ENCODE peak calls at places on chromosome 13, in four cellular contexts. T, O, F and R are unnamed samples.

GRCh38 chr13:104593693-104594092 is 1527.5 kb upstream of the SLC10A2 start:
- DNase-seq in F (no peak), T (no peak), O (no peak), R (no peak)

GRCh38 chr13:33017410-33017929 is 1.2 kb downstream of the KL start:
- DNase-seq in O (peak; percentile 66), T (no peak), F (peak; percentile 55), R (no peak)

GRCh38 chr13:101627556-101627943 is 175.1 kb downstream of the ITGBL1 start:
- DNase-seq in O (no peak), T (no peak), F (peak; percentile 28), R (no peak)

GRCh38 chr13:73421310-73421912 is 362.6 kb downstream of the KLF5 start:
- DNase-seq in T (no peak), O (no peak), F (peak; percentile 96), R (no peak)

GRCh38 chr13:35858665-35859064 is 272.5 kb downstream of the DCLK1 start:
- DNase-seq in O (no peak), T (no peak), F (no peak), R (no peak)

GRCh38 chr13:105920375-105920774 is 615.1 kb downstream of the EFNB2 start:
- DNase-seq in O (no peak), F (peak; percentile 60), T (no peak), R (no peak)

GRCh38 chr13:90105881-90106496 is 1241.5 kb upstream of the MIR17HG start:
- DNase-seq in O (no peak), T (no peak), F (peak; percentile 84), R (no peak)

GRCh38 chr13:19634129-19634740 is 776 bp downstream of the MPHOSPH8 start:
- DNase-seq in T (no peak), O (peak; percentile 17), F (peak; percentile 54), R (peak; percentile 42)

GRCh38 chr13:112012004-112012704 is 54.8 kb upstream of the SOX1 start:
- DNase-seq in T (no peak), O (peak; percentile 13), F (no peak), R (no peak)

GRCh38 chr13:107681611-107682010 is 533.7 kb downstream of the LIG4 start:
- DNase-seq in T (no peak), F (no peak), O (no peak), R (no peak)

GRCh38 chr13:45607931-45608330 is 7.6 kb downstream of the ERICH6B start:
- DNase-seq in T (no peak), F (no peak), O (no peak), R (no peak)
- H3K4me3 ChIP-seq in T (no peak overlapping the region), F (no peak overlapping the region), O (no peak overlapping the region), R (no peak overlapping the region)

DNA sequence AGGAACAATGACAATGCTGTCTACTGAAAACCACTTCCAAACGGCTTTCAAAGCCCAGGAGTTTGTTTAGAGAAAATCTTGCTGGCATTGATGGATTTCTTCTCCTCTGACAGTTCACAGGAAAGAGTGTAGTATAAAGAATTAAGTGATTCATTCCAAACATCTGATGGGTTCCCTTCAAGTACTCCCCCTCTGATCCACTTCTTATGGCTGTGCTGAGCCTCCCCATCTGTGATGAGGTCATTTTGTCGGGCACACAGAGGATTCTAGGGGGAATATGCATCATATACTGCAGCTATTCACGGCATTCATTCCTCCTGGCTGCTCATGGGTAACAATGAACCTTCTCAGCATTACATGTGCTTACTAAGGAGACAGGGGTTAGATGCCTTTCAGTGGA is 107.9 kb downstream of the RGCC start:
- DNase-seq in F (peak; percentile 98), O (no peak), T (no peak), R (peak; percentile 69)
- H3K27ac ChIP-seq in F (peak overlapping the region; percentile 72), O (no peak overlapping the region), T (no peak overlapping the region), R (peak overlapping the region; percentile 47)

GRCh38 chr13:114318624-114319023 is 4.3 kb downstream of the CHAMP1 start:
- DNase-seq in T (no peak), F (no peak), O (no peak), R (no peak)
- H3K4me1 ChIP-seq in T (peaks cover 52% of the 10 kb centered on the region), F (peaks cover 19% of the 10 kb centered on the region), O (peaks cover 7% of the 10 kb centered on the region), R (peaks cover 25% of the 10 kb centered on the region)

GRCh38 chr13:72255908-72256307 is 388.9 kb upstream of the DACH1 start:
- DNase-seq in T (no peak), O (peak; percentile 82), F (peak; percentile 56), R (no peak)

GRCh38 chr13:72258340-72258981 is 391.5 kb upstream of the DACH1 start:
- DNase-seq in O (peak; percentile 52), T (no peak), F (peak; percentile 6), R (no peak)

GRCh38 chr13:72259528-72259927 is 392.5 kb upstream of the DACH1 start:
- DNase-seq in T (no peak), F (no peak), O (no peak), R (no peak)

DNA sequence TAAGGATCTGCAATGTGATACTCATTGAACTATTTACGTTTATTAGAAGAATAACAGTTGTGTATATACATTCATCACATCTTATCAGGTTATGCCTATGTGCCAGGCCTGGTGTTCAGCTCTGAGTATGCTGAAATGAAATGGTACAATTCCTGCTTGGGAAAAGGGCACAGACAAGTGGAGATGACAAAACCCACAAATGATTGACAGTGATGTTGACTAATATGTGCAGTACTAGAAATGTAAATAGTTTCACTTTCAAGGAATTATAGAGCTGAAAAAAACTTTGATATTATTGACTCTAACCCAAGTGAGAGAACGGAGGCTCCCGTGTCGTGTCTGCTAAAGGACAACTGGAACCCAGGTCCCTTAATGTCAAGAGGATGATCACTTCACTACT is 386.8 kb upstream of the DACH1 start:
- DNase-seq in T (no peak), F (no peak), O (no peak), R (no peak)
- H3K4me3 ChIP-seq in T (no peak overlapping the region), F (no peak overlapping the region), O (no peak overlapping the region), R (no peak overlapping the region)

GRCh38 chr13:64186503-64186902 is 2770.9 kb upstream of the PCDH20 start:
- DNase-seq in F (no peak), O (no peak), T (no peak), R (no peak)

DNA sequence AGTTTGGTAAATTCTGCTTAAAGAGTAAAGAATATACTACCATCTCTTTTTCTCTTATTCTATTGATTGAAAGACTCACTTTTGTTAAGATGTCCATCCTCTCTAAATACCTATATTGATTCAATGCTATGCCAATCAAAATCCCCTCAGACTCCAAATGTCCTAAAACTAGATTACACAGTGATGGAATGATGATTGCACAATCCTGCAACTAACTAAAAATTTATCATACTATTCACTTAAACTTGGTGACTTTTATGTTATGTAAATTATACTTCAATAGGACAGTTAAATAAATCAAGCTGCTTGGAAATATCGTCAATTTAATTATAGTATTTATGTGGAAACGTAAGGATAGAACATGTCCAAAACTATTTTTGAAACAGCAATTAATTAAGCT is 2765.1 kb upstream of the PCDH20 start:
- DNase-seq in T (no peak), F (no peak), O (no peak), R (no peak)
- H3K27ac ChIP-seq in T (no peak overlapping the region), F (no peak overlapping the region), O (no peak overlapping the region), R (no peak overlapping the region)

DNA sequence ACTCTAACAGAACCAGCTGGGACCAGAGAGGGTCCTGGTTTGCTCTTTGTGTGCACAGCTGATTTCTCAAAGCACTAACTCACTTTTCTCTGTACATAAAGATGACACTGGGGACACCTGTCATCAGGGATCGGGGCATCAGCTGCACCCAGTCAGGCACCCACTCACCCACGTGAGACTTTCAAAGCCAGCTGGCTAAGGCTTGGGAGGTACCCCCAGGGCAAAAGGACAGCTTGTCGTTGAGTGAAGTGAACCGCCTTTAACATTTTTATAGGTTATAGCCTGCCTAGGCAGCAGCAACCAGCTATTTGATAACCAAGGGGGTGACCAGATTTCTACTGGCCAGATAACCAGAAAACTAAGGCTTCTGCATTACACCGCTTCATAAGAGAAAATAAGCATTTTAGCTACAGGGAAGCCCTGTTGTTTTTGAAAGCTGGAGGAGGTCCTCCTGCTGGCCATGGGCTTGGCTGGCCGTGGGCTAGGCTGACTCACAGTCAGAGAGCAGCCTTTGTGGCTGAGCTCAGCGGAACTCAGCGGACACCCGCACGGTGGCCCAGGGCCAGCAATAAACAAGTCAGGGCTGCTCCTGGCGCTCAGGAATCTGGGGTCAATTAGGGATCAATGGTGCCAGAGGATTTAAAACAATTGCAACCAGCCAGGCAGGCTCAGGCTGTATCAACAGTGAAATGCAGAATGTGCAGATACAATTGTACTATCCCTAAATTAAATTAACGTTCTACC is 57.1 kb downstream of the ALOX5AP start:
- DNase-seq in O (peak; percentile 20), F (peak; percentile 97), T (peak; percentile 89), R (peak; percentile 93)
- H3K4me1 ChIP-seq in O (no peaks in the 10 kb centered on the region), F (peaks cover 25% of the 10 kb centered on the region), T (peaks cover 34% of the 10 kb centered on the region), R (peaks cover 47% of the 10 kb centered on the region)

GRCh38 chr13:98142427-98143156 is at the start of gene FARP1:
- DNase-seq in F (peak; percentile 64), T (peak; percentile 84), O (peak; percentile 89), R (peak; percentile 67)
- H3K4me3 ChIP-seq in F (peak within 1 kb of the TSS; percentile 85), T (peak within 1 kb of the TSS; percentile 98), O (peak within 1 kb of the TSS; percentile 92), R (peak within 1 kb of the TSS; percentile 95)

GRCh38 chr13:99278843-99279242 is 20.7 kb upstream of the GPR18 start:
- DNase-seq in O (no peak), F (no peak), T (no peak), R (no peak)

GRCh38 chr13:99278199-99278598 is 20.0 kb upstream of the GPR18 start:
- DNase-seq in O (no peak), F (no peak), T (no peak), R (peak; percentile 54)

GRCh38 chr13:99282264-99283231 is 24.4 kb upstream of the GPR18 start:
- DNase-seq in F (no peak), T (no peak), O (no peak), R (no peak)

GRCh38 chr13:99280166-99280565 is 22.0 kb upstream of the GPR18 start:
- DNase-seq in O (no peak), T (no peak), F (peak; percentile 55), R (peak; percentile 70)

GRCh38 chr13:99281811-99282263 is 23.7 kb upstream of the GPR18 start:
- DNase-seq in T (peak; percentile 76), F (no peak), O (no peak), R (no peak)
- H3K27ac ChIP-seq in T (peak overlapping the region; percentile 48), F (no peak overlapping the region), O (no peak overlapping the region), R (no peak overlapping the region)

DNA sequence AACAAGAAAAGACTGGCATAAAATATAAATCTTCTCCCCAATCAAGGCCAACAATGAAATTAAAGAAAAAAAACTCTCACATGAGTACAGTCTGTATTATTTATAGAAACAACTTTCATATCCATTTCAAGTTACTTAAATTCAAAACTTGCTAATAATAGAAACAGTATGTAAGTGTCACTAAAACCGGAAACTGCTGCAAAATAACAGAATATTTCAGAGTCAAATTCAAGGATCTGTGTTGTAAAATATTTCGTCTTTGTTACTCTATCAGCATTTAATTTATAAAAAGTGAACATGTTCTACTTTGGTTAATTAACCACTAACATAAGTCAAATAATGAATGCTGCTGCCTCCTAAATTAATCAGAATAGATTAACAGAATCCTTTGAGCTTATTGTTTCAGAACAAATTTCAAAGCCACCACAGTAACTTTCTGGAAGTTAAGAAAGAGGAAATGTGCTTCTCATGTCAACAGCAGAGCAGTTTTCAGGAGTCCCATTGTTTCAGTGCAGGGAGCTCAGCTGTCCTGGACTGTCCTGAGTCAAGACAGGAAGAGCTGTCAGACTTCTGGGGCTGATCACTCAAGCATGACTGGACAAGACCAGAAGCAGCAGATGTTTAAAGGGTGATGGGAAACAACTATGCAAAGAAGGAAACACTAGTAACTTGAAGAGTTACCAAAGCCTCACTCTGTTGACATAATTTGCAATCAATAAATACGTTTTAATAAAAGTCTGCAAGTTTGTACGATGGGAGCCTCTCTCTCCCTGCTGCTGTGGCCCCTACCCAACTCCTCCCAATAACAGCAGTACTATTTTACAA is 76.9 kb downstream of the FOXO1 start:
- DNase-seq in O (no peak), T (no peak), F (peak; percentile 77), R (peak; percentile 36)
- H3K4me1 ChIP-seq in O (peaks cover 74% of the 10 kb centered on the region), T (peaks cover 68% of the 10 kb centered on the region), F (no peaks in the 10 kb centered on the region), R (peaks cover 29% of the 10 kb centered on the region)